ENCODE peak calls at places on chromosomes 5 and 9, in eight cellular contexts. W is adrenal gland, L is H1, K is A549, H is body of pancreas, Z is sigmoid colon, X is HCT116, O is tibial nerve. J is an unnamed sample.

GRCh38 chr5:178483620-178484019 is 106.6 kb downstream of the COL23A1 start:
- DNase-seq in W (peak), L (no peak), K (no peak), H (peak), Z (no peak), X (no peak), O (peak), J (peak)

GRCh38 chr5:36442352-36442751 is 140.7 kb upstream of the RANBP3L start:
- DNase-seq in W (no peak), L (no peak), K (no peak), H (peak), Z (no peak), X (no peak), O (no peak), J (no peak)

GRCh38 chr9:126420643-126421564 is 94.3 kb downstream of the MVB12B start:
- DNase-seq in W (no peak), L (no peak), K (peak), H (no peak), Z (no peak), X (peak), O (no peak), J (peak)

GRCh38 chr5:125376059-125376641 is 629.7 kb upstream of the ZNF608 start:
- DNase-seq in W (no peak), L (no peak), K (no peak), H (no peak), Z (no peak), X (no peak), O (no peak), J (no peak)

GRCh38 chr9:7212101-7212500 is 454.3 kb downstream of the KDM4C start:
- DNase-seq in W (no peak), L (no peak), K (no peak), H (no peak), Z (no peak), X (no peak), O (no peak), J (no peak)

GRCh38 chr5:180291234-180291940 is 496 bp downstream of the MAPK9 start:
- DNase-seq in W (no peak), L (no peak), K (peak), H (peak), Z (no peak), X (no peak), O (no peak), J (peak)

GRCh38 chr5:113491022-113491421 is 2.8 kb upstream of the MCC start:
- DNase-seq in W (no peak), L (no peak), K (no peak), H (no peak), Z (no peak), X (no peak), O (no peak), J (no peak)

GRCh38 chr5:52710972-52711596 is 76.6 kb upstream of the ITGA1 start:
- DNase-seq in W (no peak), L (no peak), K (no peak), H (no peak), Z (no peak), X (no peak), O (no peak), J (no peak)

GRCh38 chr5:36894950-36895349 is 18.4 kb downstream of the NIPBL start:
- DNase-seq in W (no peak), L (no peak), K (no peak), H (no peak), Z (no peak), X (no peak), O (no peak), J (no peak)

DNA sequence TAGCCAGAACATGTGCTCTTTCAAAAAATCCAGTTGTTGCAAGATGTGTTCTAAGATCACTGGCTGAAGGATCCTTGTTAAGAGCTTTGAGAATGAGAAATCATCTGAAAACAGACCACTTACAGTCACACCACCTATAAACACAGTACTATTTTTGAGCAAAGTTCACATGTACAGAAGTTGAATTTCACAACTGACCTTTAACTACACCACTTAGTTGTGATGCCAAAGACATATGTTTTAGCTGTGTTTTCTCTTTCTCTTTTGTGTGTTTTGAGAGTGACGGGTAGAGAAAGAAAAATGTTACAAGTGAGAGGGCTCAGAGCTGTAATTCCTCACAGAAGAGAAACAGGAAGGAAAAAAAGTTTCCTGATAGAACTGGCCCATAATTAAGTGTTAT is 245.5 kb downstream of the MLLT3 start:
- DNase-seq in W (no peak), L (no peak), K (no peak), H (no peak), Z (no peak), X (no peak), O (no peak), J (no peak)
- TF ChIP-seq POLR2A in W (no peak), L (no peak), K (no peak), H (no peak), Z (no peak), X (no peak), O (no peak), J (no peak)

GRCh38 chr5:138544171-138545134 is 1.4 kb upstream of the ETF1 start:
- DNase-seq in W (peak), L (no peak), K (no peak), H (peak), Z (peak), X (no peak), O (peak), J (no peak)
- TF ChIP-seq POLR2A in W (peak), L (no peak), K (no peak), H (no peak), Z (no peak), X (no peak), O (no peak), J (no peak)

DNA sequence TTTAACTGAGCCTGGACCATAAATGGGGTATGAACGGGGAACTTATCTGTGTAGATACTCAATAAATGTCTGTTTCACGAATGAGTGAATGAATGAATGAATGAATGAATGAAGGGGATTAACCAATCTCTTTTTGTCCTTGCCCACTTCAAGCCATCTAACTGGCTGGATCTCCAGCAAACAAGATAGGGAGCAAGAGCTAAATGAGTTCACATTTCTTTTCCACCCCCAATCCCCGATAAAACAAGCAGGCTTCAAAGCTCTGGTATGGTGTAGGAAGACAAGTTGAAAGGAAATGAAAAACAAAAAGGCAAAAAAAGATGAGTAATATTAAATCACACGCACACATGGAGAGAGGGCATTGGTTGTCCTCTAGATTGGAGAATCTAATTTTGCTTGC is 84.0 kb downstream of the CMYA5 start:
- DNase-seq in W (no peak), L (no peak), K (no peak), H (no peak), Z (no peak), X (no peak), O (no peak), J (no peak)
- TF ChIP-seq POLR2A in W (no peak), L (no peak), K (no peak), H (no peak), Z (no peak), X (no peak), O (no peak), J (no peak)

GRCh38 chr9:127835930-127836586 is 18.4 kb downstream of the ENG start:
- DNase-seq in W (no peak), L (no peak), K (no peak), H (peak), Z (peak), X (no peak), O (no peak), J (no peak)

GRCh38 chr9:127833555-127833954 is 20.9 kb downstream of the ENG start:
- DNase-seq in W (no peak), L (no peak), K (no peak), H (no peak), Z (no peak), X (no peak), O (peak), J (no peak)

GRCh38 chr9:127837346-127837745 is 17.1 kb downstream of the ENG start:
- DNase-seq in W (no peak), L (no peak), K (no peak), H (no peak), Z (no peak), X (no peak), O (no peak), J (no peak)

GRCh38 chr9:127838375-127839078 is 15.9 kb downstream of the ENG start:
- DNase-seq in W (peak), L (no peak), K (peak), H (peak), Z (peak), X (no peak), O (peak), J (peak)
- TF ChIP-seq POLR2A in W (peak), L (no peak), K (no peak), H (no peak), Z (no peak), X (no peak), O (no peak), J (peak)

DNA sequence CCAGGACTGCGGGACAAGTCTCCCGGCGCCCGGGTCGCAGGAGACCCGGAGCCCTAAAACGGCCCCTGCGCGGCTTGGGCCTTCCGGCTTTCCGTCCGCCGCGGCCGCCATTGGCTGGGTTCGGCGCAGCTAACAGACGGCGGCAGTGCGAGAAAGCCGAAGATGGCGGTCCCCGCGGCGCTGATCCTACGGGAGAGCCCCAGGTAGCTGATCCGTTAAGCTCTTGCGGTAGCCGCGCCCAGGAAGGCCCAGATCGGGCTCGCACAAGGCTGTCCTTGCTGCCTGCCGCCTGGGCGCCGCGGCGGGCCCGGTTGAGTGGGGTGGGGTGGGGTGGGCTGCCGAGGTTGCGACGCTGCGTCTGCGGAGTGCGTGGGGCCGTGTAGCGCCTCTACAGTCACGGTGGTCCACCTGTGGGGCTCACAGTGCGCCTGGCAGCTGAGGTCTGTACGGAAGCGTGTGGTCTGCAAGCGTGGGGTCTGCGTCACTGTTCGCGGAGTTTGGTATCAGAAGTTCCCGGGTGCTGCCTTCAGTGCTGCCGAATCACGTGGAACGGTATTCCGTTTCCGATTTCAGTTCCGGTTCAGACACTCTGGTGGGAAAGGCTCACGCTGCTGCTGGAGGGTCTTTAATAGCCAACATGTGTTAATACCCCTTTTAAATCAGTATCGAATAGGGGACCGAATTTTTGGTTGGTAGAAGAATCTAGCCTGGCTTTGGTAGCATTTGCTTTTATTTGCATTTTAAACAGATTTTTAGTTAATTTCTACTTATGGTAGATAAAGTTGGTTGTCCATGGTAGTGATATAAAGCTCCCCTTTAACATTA is at the start of gene COMMD10:
- DNase-seq in W (peak), L (peak), K (peak), H (peak), Z (peak), X (peak), O (peak), J (peak)
- TF ChIP-seq POLR2A in W (peak), L (peak), K (peak), H (peak), Z (peak), X (peak), O (peak), J (peak)

GRCh38 chr5:454936-455335 is 12.0 kb downstream of the EXOC3 start:
- DNase-seq in W (peak), L (no peak), K (no peak), H (no peak), Z (peak), X (no peak), O (no peak), J (no peak)
- TF ChIP-seq POLR2A in W (no peak), L (no peak), K (no peak), H (no peak), Z (no peak), X (no peak), O (no peak), J (no peak)

GRCh38 chr9:93468763-93469456 is 15.5 kb upstream of the FAM120AOS start:
- DNase-seq in W (no peak), L (no peak), K (peak), H (no peak), Z (no peak), X (no peak), O (no peak), J (no peak)
- TF ChIP-seq POLR2A in W (no peak), L (no peak), K (no peak), H (no peak), Z (no peak), X (no peak), O (no peak), J (no peak)